ENCODE peak calls at places on chromosomes 5 and 9, in six cellular contexts. One of them, this sample, is unnamed.

GRCh38 chr5:67578011-67578410 is 381.4 kb upstream of the CD180 start:
- DNase-seq in GM13977: no peak
- DNase-seq in AG04450: no peak
- DNase-seq in endothelial cell: no peak
- DNase-seq in HuH-7: no peak
- DNase-seq in WTC11: no peak
- DNase-seq in this sample: no peak

GRCh38 chr9:126738553-126738952 is 66.3 kb upstream of the ZBTB43 start:
- DNase-seq in GM13977: no peak
- DNase-seq in AG04450: no peak
- DNase-seq in endothelial cell: no peak
- DNase-seq in HuH-7: no peak
- DNase-seq in WTC11: no peak
- DNase-seq in this sample: no peak

GRCh38 chr5:14685757-14686156 is 21.2 kb downstream of the OTULIN start:
- DNase-seq in GM13977: peak; percentile 63
- DNase-seq in AG04450: peak; percentile 33
- DNase-seq in endothelial cell: peak; percentile 20
- DNase-seq in HuH-7: peak; percentile 34
- DNase-seq in WTC11: peak; percentile 33
- DNase-seq in this sample: peak; percentile 43

GRCh38 chr9:122498883-122499288 is 11.7 kb upstream of the OR1J2 start:
- DNase-seq in GM13977: peak; percentile 32
- DNase-seq in AG04450: peak; percentile 18
- DNase-seq in endothelial cell: peak; percentile 23
- DNase-seq in HuH-7: peak; percentile 46
- DNase-seq in WTC11: peak; percentile 27
- DNase-seq in this sample: peak; percentile 68

GRCh38 chr5:169956756-169957155 is 23.5 kb downstream of the INSYN2B start:
- DNase-seq in GM13977: no peak
- DNase-seq in AG04450: no peak
- DNase-seq in endothelial cell: no peak
- DNase-seq in HuH-7: no peak
- DNase-seq in WTC11: no peak
- DNase-seq in this sample: no peak

GRCh38 chr9:136403538-136403914 is 3.6 kb upstream of the SNAPC4 start:
- DNase-seq in GM13977: peak; percentile 82
- DNase-seq in AG04450: no peak
- DNase-seq in endothelial cell: no peak
- DNase-seq in HuH-7: no peak
- DNase-seq in WTC11: no peak
- DNase-seq in this sample: no peak

GRCh38 chr5:100777680-100778281 is 125.3 kb downstream of the ST8SIA4 start:
- DNase-seq in GM13977: peak; percentile 48
- DNase-seq in AG04450: peak; percentile 58
- DNase-seq in endothelial cell: no peak
- DNase-seq in HuH-7: no peak
- DNase-seq in WTC11: no peak
- DNase-seq in this sample: no peak

GRCh38 chr9:98172604-98173003 is 19.8 kb downstream of the CORO2A start:
- DNase-seq in GM13977: no peak
- DNase-seq in AG04450: no peak
- DNase-seq in endothelial cell: no peak
- DNase-seq in HuH-7: peak; percentile 68
- DNase-seq in WTC11: no peak
- DNase-seq in this sample: peak; percentile 69